ENCODE peak calls at places on chromosomes 7 and 10, in four cellular contexts. Q, M, P and E are unnamed samples.

GRCh38 chr10:112394475-112394875 is 20.6 kb downstream of the ACSL5 start:
- DNase-seq in P (no peak), Q (no peak), M (no peak), E (no peak)

GRCh38 chr10:131576341-131577177 is 265.0 kb upstream of the TCERG1L start:
- DNase-seq in M (no peak), P (no peak), Q (no peak), E (no peak)

GRCh38 chr10:99845837-99846382 is 63.5 kb downstream of the ABCC2 start:
- DNase-seq in Q (peak), M (peak), P (peak), E (peak)

GRCh38 chr10:133180192-133180914 is 20.3 kb downstream of the KNDC1 start:
- DNase-seq in P (no peak), Q (no peak), M (no peak), E (no peak)

GRCh38 chr7:94810496-94810895 is 96.9 kb upstream of the PPP1R9A start:
- DNase-seq in P (no peak), M (no peak), Q (peak), E (no peak)

GRCh38 chr10:3080608-3081007 is 13.3 kb downstream of the PFKP start:
- DNase-seq in M (no peak), Q (no peak), P (no peak), E (peak)

GRCh38 chr10:81843042-81843441 is 32.0 kb upstream of the NRG3 start:
- DNase-seq in P (no peak), Q (no peak), M (no peak), E (no peak)

GRCh38 chr7:42085531-42085930 is 151.5 kb downstream of the GLI3 start:
- DNase-seq in M (no peak), P (no peak), Q (no peak), E (no peak)

GRCh38 chr7:148334959-148335577 is 255.5 kb upstream of the C7orf33 start:
- DNase-seq in Q (no peak), M (peak), P (no peak), E (no peak)

GRCh38 chr10:129387258-129387525 is 79.8 kb upstream of the MGMT start:
- DNase-seq in M (no peak), P (no peak), Q (no peak), E (no peak)

GRCh38 chr7:138233189-138233588 is 156.9 kb downstream of the AKR1D1 start:
- DNase-seq in M (no peak), Q (no peak), P (no peak), E (no peak)

GRCh38 chr10:112250555-112250954 is 32.6 kb upstream of the TECTB start:
- DNase-seq in Q (peak), P (no peak), M (peak), E (no peak)

GRCh38 chr7:21028186-21028989 is 241.7 kb upstream of the SP8 start:
- DNase-seq in M (no peak), Q (no peak), P (no peak), E (no peak)

GRCh38 chr7:134737561-134738353 is 41.7 kb upstream of the CALD1 start:
- DNase-seq in P (no peak), M (peak), Q (peak), E (no peak)

GRCh38 chr7:45394117-45394708 is 180.0 kb upstream of the ADCY1 start:
- DNase-seq in P (no peak), M (no peak), Q (no peak), E (no peak)

GRCh38 chr7:102273749-102274712 is 12.6 kb upstream of the SH2B2 start:
- DNase-seq in M (peak), Q (no peak), P (peak), E (no peak)

GRCh38 chr7:100827330-100828226 is at the start of gene EPHB4:
- DNase-seq in Q (peak), P (no peak), M (peak), E (no peak)

GRCh38 chr7:65974191-65974801 is 7.7 kb downstream of the GUSB start:
- DNase-seq in M (no peak), P (no peak), Q (no peak), E (no peak)

GRCh38 chr7:85602196-85602595 is 415.3 kb upstream of the SEMA3D start:
- DNase-seq in P (no peak), M (peak), Q (no peak), E (no peak)

GRCh38 chr10:102068216-102068615 is 3.1 kb downstream of the HPS6 start:
- DNase-seq in P (no peak), M (peak), Q (peak), E (no peak)

GRCh38 chr7:4792537-4793126 is 17.2 kb downstream of the AP5Z1 start:
- DNase-seq in Q (no peak), P (no peak), M (no peak), E (no peak)

GRCh38 chr10:50407077-50407801 is 155.9 kb upstream of the ASAH2 start:
- DNase-seq in P (no peak), M (no peak), Q (no peak), E (no peak)

GRCh38 chr10:12252882-12253546 is 57.0 kb downstream of the CDC123 start:
- DNase-seq in M (no peak), P (no peak), Q (peak), E (no peak)

GRCh38 chr10:60573342-60573741 is 183.7 kb upstream of the ANK3 start:
- DNase-seq in Q (no peak), M (peak), P (no peak), E (no peak)

GRCh38 chr7:106128846-106129245 is 16.7 kb upstream of the SYPL1 start:
- DNase-seq in P (no peak), Q (peak), M (no peak), E (no peak)

GRCh38 chr7:104836976-104837375 is 177.0 kb upstream of the KMT2E start:
- DNase-seq in Q (no peak), P (no peak), M (peak), E (no peak)

GRCh38 chr7:51428226-51428887 is 111.7 kb upstream of the COBL start:
- DNase-seq in P (no peak), M (no peak), Q (no peak), E (no peak)